ENCODE peak calls at places on chromosomes 7 and 10, in eight cellular contexts. K is endothelial cell; T is activated CD4-positive, alpha-beta T cell treated with anti-CD3 and anti-CD28 coated beads for 48 hours; J is IMR-90; V is NAMALWA; Y is EH; N is activated CD4-positive, CD25-positive, alpha-beta regulatory T cell treated with anti-CD3 and anti-CD28 coated beads, Interleukin-2, amount 50 U/mL, for 72 hours; O is HCT116. P is an unnamed sample.

GRCh38 chr7:106139253-106140251 is 27.4 kb upstream of the SYPL1 start:
- DNase-seq in T (no peak), J (peak; percentile 52), O (no peak), N (no peak), V (no peak), K (no peak), Y (peak; percentile 48), P (no peak)

GRCh38 chr7:151448261-151449252 is 8.6 kb upstream of the CRYGN start:
- DNase-seq in T (peak; percentile 84), V (peak; percentile 68), J (peak; percentile 41), Y (peak; percentile 65), N (peak; percentile 73), K (peak; percentile 76), O (peak; percentile 13), P (peak; percentile 69)

GRCh38 chr7:76310102-76310957 is 7.9 kb downstream of the HSPB1 start:
- DNase-seq in Y (no peak), K (no peak), V (no peak), N (no peak), O (no peak), J (no peak), T (no peak), P (no peak)

GRCh38 chr10:76998451-76998850 is 639.2 kb downstream of the KCNMA1 start:
- DNase-seq in V (no peak), N (no peak), K (no peak), O (no peak), T (no peak), J (no peak), Y (peak; percentile 18), P (no peak)

GRCh38 chr7:27686315-27686714 is 23.6 kb upstream of the HIBADH start:
- DNase-seq in Y (peak; percentile 67), T (no peak), N (no peak), O (no peak), J (no peak), V (no peak), K (no peak), P (peak; percentile 64)

GRCh38 chr10:21359202-21359601 is 166.3 kb downstream of the SKIDA1 start:
- DNase-seq in O (no peak), K (no peak), V (no peak), N (no peak), J (no peak), T (no peak), Y (no peak), P (no peak)

GRCh38 chr7:16795624-16796023 is 9.2 kb downstream of the AGR2 start:
- DNase-seq in O (no peak), V (no peak), T (no peak), J (no peak), Y (no peak), N (no peak), K (no peak), P (no peak)

GRCh38 chr10:57972783-57973182 is 294.9 kb downstream of the IPMK start:
- DNase-seq in K (no peak), Y (peak; percentile 50), N (no peak), O (no peak), V (no peak), J (no peak), T (no peak), P (peak; percentile 37)

GRCh38 chr7:121624922-121625321 is 228.8 kb upstream of the FAM3C start:
- DNase-seq in J (no peak), T (no peak), O (no peak), N (no peak), Y (no peak), V (no peak), K (no peak), P (peak; percentile 2)

GRCh38 chr10:122326806-122327205 is 47.7 kb upstream of the PLEKHA1 start:
- DNase-seq in O (no peak), Y (no peak), V (no peak), J (no peak), T (no peak), K (no peak), N (no peak), P (no peak)

GRCh38 chr10:17682236-17682946 is 38.4 kb downstream of the STAM start:
- DNase-seq in O (no peak), J (no peak), K (no peak), T (no peak), V (no peak), Y (no peak), N (no peak), P (no peak)

GRCh38 chr7:135597181-135597925 is 39.6 kb downstream of the NUP205 start:
- DNase-seq in V (no peak), Y (peak; percentile 48), N (no peak), K (no peak), J (peak; percentile 28), T (no peak), O (no peak), P (no peak)

GRCh38 chr10:101036726-101037125 is 5.7 kb downstream of the SFXN3 start:
- DNase-seq in T (no peak), K (no peak), N (no peak), V (no peak), J (no peak), O (no peak), Y (no peak), P (no peak)

GRCh38 chr10:27948191-27948590 is 50.7 kb downstream of the ODAD2 start:
- DNase-seq in O (no peak), J (no peak), T (no peak), V (no peak), N (no peak), K (no peak), Y (peak; percentile 31), P (no peak)